ENCODE peak calls at places on chromosome 1, in eight cellular contexts. J, Q, L, K, Z, B, M and E are unnamed samples.

GRCh38 chr1:204225841-204226745 is 12.3 kb upstream of the GOLT1A start:
- DNase-seq in J (peak), Q (no peak), L (peak), K (no peak), Z (no peak), B (peak), M (no peak), E (no peak)

GRCh38 chr1:14676400-14676799 is 77.9 kb downstream of the KAZN start:
- DNase-seq in J (no peak), Q (no peak), L (no peak), K (no peak), Z (no peak), B (no peak), M (no peak), E (no peak)

GRCh38 chr1:14989931-14990728 is 163.4 kb upstream of the TMEM51 start:
- DNase-seq in J (no peak), Q (no peak), L (no peak), K (no peak), Z (no peak), B (no peak), M (no peak), E (no peak)

GRCh38 chr1:242211254-242212022 is 212.5 kb upstream of the MAP1LC3C start:
- DNase-seq in J (no peak), Q (no peak), L (no peak), K (no peak), Z (no peak), B (no peak), M (no peak), E (no peak)

GRCh38 chr1:169809370-169810095 is 14.8 kb upstream of the METTL18 start:
- DNase-seq in J (peak), Q (peak), L (no peak), K (peak), Z (peak), B (peak), M (peak), E (peak)

GRCh38 chr1:2607681-2608041 is 21.1 kb downstream of the PRXL2B start:
- DNase-seq in J (no peak), Q (no peak), L (no peak), K (no peak), Z (no peak), B (no peak), M (no peak), E (no peak)

GRCh38 chr1:208117410-208117809 is 126.8 kb downstream of the PLXNA2 start:
- DNase-seq in J (no peak), Q (no peak), L (no peak), K (no peak), Z (no peak), B (no peak), M (no peak), E (no peak)

GRCh38 chr1:17199267-17200044 is 5.5 kb upstream of the PADI1 start:
- DNase-seq in J (no peak), Q (no peak), L (peak), K (no peak), Z (no peak), B (peak), M (no peak), E (no peak)

GRCh38 chr1:1264026-1264425 is 9.6 kb downstream of the UBE2J2 start:
- DNase-seq in J (no peak), Q (no peak), L (no peak), K (no peak), Z (no peak), B (no peak), M (no peak), E (no peak)

GRCh38 chr1:1262759-1263158 is 10.9 kb downstream of the UBE2J2 start:
- DNase-seq in J (no peak), Q (no peak), L (no peak), K (no peak), Z (no peak), B (no peak), M (no peak), E (no peak)

GRCh38 chr1:1268284-1268682 is 5.4 kb downstream of the UBE2J2 start:
- DNase-seq in J (no peak), Q (no peak), L (no peak), K (no peak), Z (no peak), B (no peak), M (no peak), E (no peak)

GRCh38 chr1:1267488-1268283 is 6.0 kb downstream of the UBE2J2 start:
- DNase-seq in J (no peak), Q (no peak), L (no peak), K (no peak), Z (no peak), B (no peak), M (no peak), E (no peak)

GRCh38 chr1:1264868-1265272 is 8.8 kb downstream of the UBE2J2 start:
- DNase-seq in J (peak), Q (no peak), L (no peak), K (peak), Z (peak), B (peak), M (no peak), E (no peak)
- TF ChIP-seq CTCF in J (no peak), Q (no peak), L (no peak), K (peak), Z (peak), B (peak), M (no peak), E (no peak)

DNA sequence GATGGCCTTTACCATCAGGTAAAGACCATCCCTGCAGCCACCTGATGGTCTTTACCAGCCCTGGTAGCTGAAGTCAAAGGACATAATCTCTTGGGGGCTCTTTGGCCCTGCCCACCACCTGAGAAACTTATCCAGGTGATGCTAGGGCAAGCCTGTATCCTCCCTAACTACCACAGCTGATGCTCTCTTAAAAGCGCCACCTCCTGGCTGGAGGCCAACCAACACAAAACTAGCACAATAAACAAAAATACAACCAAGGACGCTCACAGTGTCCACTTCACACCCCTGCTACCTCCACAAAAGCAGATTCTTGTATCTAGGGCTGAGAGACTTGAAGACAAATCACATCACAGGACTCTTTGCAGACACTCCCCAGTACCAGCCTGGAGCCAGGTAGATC is 357.1 kb upstream of the POU3F1 start:
- DNase-seq in J (no peak), Q (no peak), L (no peak), K (no peak), Z (no peak), B (no peak), M (no peak), E (no peak)
- TF ChIP-seq CTCF in J (no peak), Q (no peak), L (no peak), K (no peak), Z (no peak), B (no peak), M (no peak), E (peak)

GRCh38 chr1:67771152-67771551 is 62.1 kb downstream of the GNG12 start:
- DNase-seq in J (peak), Q (no peak), L (no peak), K (no peak), Z (peak), B (peak), M (no peak), E (no peak)
- TF ChIP-seq CTCF in J (no peak), Q (no peak), L (no peak), K (no peak), Z (peak), B (no peak), M (no peak), E (no peak)

DNA sequence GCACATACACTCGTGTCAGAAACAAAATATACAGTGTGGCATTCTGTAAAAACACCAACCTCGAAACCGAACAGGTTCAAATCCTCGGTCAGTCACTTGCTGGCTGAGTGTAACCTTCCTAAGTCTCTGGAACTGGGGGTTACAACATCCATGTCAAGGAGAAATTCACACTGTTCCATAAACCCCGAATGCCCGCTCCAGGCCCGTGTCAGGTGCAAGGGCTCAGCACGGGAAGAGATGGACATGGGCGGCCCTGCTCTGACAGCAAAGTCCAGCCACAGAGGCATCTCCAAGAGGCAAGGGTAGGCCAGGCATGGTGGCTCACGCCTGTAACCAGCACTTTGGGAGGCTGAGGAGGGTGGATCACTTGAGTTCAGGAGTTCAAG is 79.5 kb downstream of the SLC66A1 start:
- DNase-seq in J (no peak), Q (no peak), L (no peak), K (no peak), Z (no peak), B (no peak), M (no peak), E (no peak)
- TF ChIP-seq CTCF in J (peak), Q (no peak), L (no peak), K (no peak), Z (no peak), B (no peak), M (no peak), E (no peak)

GRCh38 chr1:205530116-205530515 is 25.6 kb downstream of the CDK18 start:
- DNase-seq in J (no peak), Q (no peak), L (no peak), K (no peak), Z (no peak), B (no peak), M (no peak), E (no peak)

GRCh38 chr1:205531191-205532025 is 26.9 kb downstream of the CDK18 start:
- DNase-seq in J (no peak), Q (no peak), L (no peak), K (no peak), Z (no peak), B (no peak), M (no peak), E (no peak)

GRCh38 chr1:205528446-205528886 is 24.0 kb downstream of the CDK18 start:
- DNase-seq in J (no peak), Q (no peak), L (no peak), K (no peak), Z (no peak), B (no peak), M (no peak), E (no peak)

GRCh38 chr1:205527931-205528330 is 23.5 kb downstream of the CDK18 start:
- DNase-seq in J (no peak), Q (no peak), L (no peak), K (no peak), Z (no peak), B (no peak), M (no peak), E (no peak)

DNA sequence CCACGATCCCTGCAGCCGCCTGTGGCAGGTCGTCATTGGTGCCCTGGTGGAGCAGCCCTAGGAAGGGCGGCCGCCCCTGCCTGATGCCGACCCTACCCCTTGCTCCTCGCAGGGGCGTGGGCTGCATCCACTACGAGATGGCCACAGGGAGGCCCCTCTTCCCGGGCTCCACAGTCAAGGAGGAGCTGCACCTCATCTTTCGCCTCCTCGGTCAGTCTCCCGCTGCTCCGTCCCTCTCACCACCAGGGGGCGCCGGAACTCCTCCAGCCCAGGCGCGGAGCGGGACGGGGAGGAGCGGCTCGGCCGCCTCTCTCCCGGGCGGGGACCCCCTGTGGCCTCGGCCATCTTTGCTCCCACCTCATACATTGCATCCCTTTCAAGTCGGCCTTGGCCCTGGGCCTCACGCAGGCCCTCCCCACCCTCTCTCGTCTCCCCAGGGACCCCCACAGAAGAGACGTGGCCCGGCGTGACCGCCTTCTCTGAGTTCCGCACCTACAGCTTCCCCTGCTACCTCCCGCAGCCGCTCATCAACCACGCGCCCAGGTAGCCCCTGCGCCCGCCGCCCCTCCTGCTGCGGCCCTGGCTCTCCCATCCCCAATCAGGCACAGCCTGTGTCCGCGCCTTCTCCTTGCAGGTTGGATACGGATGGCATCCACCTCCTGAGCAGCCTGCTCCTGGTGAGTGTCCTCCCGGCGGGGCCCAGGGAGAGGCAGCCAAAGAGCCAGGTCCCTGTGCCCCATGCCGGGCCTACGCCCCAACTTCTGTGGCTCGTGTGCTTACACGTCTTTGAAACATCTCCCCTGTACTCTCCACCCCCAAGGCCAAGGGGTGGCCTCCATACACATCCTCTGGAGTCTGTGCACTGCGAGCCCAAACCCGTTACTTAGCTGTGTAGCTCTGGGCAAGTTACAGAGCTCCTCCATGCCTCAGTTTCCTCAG is 24.7 kb downstream of the CDK18 start:
- DNase-seq in J (peak), Q (peak), L (peak), K (peak), Z (peak), B (peak), M (peak), E (peak)
- TF ChIP-seq CTCF in J (peak), Q (peak), L (peak), K (peak), Z (peak), B (peak), M (peak), E (peak)

GRCh38 chr1:28893403-28894102 is 20.8 kb upstream of the EPB41 start:
- DNase-seq in J (no peak), Q (no peak), L (no peak), K (peak), Z (peak), B (peak), M (no peak), E (no peak)
- TF ChIP-seq CTCF in J (no peak), Q (no peak), L (peak), K (peak), Z (peak), B (peak), M (peak), E (no peak)

GRCh38 chr1:26951821-26952497 is 8.3 kb downstream of the KDF1 start:
- DNase-seq in J (no peak), Q (no peak), L (peak), K (no peak), Z (no peak), B (no peak), M (no peak), E (no peak)
- TF ChIP-seq CTCF in J (no peak), Q (no peak), L (no peak), K (no peak), Z (no peak), B (no peak), M (no peak), E (no peak)

GRCh38 chr1:212108981-212109380 is 73.4 kb downstream of the DTL start:
- DNase-seq in J (no peak), Q (no peak), L (no peak), K (no peak), Z (no peak), B (peak), M (no peak), E (no peak)
- TF ChIP-seq CTCF in J (no peak), Q (no peak), L (no peak), K (no peak), Z (no peak), B (no peak), M (no peak), E (no peak)